ENCODE peak calls at places on chromosome 21, in four cellular contexts. N, V, M and T are unnamed samples.

GRCh38 chr21:44881586-44881939 is 8.1 kb upstream of the PTTG1IP start:
- DNase-seq in N (no peak), V (no peak), M (no peak), T (no peak)

GRCh38 chr21:34886554-34887385 is 162.3 kb downstream of the RUNX1 start:
- DNase-seq in N (no peak), V (peak; percentile 33), M (no peak), T (no peak)

GRCh38 chr21:41431788-41432548 is 5.9 kb downstream of the MX1 start:
- DNase-seq in N (no peak), V (no peak), M (no peak), T (peak; percentile 31)

GRCh38 chr21:15526793-15527192 is 203.0 kb upstream of the USP25 start:
- DNase-seq in N (no peak), V (no peak), M (no peak), T (no peak)

GRCh38 chr21:36735724-36736310 is 36.9 kb downstream of the SIM2 start:
- DNase-seq in N (no peak), V (no peak), M (no peak), T (no peak)

GRCh38 chr21:27244356-27244755 is 277.5 kb upstream of the ADAMTS5 start:
- DNase-seq in N (no peak), V (no peak), M (no peak), T (no peak)

GRCh38 chr21:44947111-44947929 is 7.5 kb downstream of the SLX9 start:
- DNase-seq in N (no peak), V (no peak), M (no peak), T (no peak)

GRCh38 chr21:28639742-28640141 is 352.9 kb downstream of the LTN1 start:
- DNase-seq in N (no peak), V (peak; percentile 88), M (no peak), T (no peak)

GRCh38 chr21:43308511-43309283 is 118.2 kb downstream of the SIK1 start:
- DNase-seq in N (no peak), V (no peak), M (no peak), T (no peak)

GRCh38 chr21:36297938-36298572 is 21.9 kb upstream of the MORC3 start:
- DNase-seq in N (no peak), V (peak; percentile 49), M (peak; percentile 67), T (no peak)

GRCh38 chr21:38244885-38245869 is 11.6 kb upstream of the KCNJ15 start:
- DNase-seq in N (peak; percentile 92), V (peak; percentile 99), M (peak; percentile 46), T (no peak)

GRCh38 chr21:27406297-27407009 is 439.6 kb upstream of the ADAMTS5 start:
- DNase-seq in N (no peak), V (peak; percentile 63), M (no peak), T (no peak)

GRCh38 chr21:45443595-45444181 is 38.7 kb downstream of the COL18A1 start:
- DNase-seq in N (no peak), V (no peak), M (no peak), T (no peak)

GRCh38 chr21:44260791-44261190 is 906 bp downstream of the DNMT3L start:
- DNase-seq in N (no peak), V (no peak), M (no peak), T (no peak)

GRCh38 chr21:38467911-38468310 is 30.4 kb downstream of the ERG start:
- DNase-seq in N (no peak), V (no peak), M (no peak), T (no peak)

GRCh38 chr21:42232176-42232825 is 13.4 kb downstream of the ABCG1 start:
- DNase-seq in N (no peak), V (no peak), M (no peak), T (no peak)

GRCh38 chr21:23887709-23888303 is 1719.5 kb downstream of the MRPL39 start:
- DNase-seq in N (no peak), V (no peak), M (no peak), T (no peak)

GRCh38 chr21:39316062-39316461 is 2.6 kb upstream of the BRWD1 start:
- DNase-seq in N (no peak), V (peak; percentile 20), M (no peak), T (no peak)